ENCODE peak calls at places on chromosome 2, in seven cellular contexts. One of them, this sample, is unnamed.

GRCh38 chr2:66574701-66575624 is 140.0 kb downstream of the MEIS1 start:
- DNase-seq in neuronal stem cell: peak; percentile 87
- DNase-seq in mesendoderm: peak; percentile 95
- DNase-seq in H9: peak; percentile 79
- DNase-seq in IMR-90: peak; percentile 91
- DNase-seq in trophoblast cell: peak; percentile 54
- DNase-seq in mesenchymal stem cell: peak; percentile 94
- DNase-seq in this sample: peak; percentile 64

GRCh38 chr2:207792244-207792785 is 22.6 kb upstream of the FZD5 start:
- DNase-seq in neuronal stem cell: no peak
- DNase-seq in mesendoderm: peak; percentile 85
- DNase-seq in H9: peak; percentile 72
- DNase-seq in IMR-90: peak; percentile 66
- DNase-seq in trophoblast cell: peak; percentile 58
- DNase-seq in mesenchymal stem cell: peak; percentile 70
- DNase-seq in this sample: no peak

GRCh38 chr2:79621755-79622154 is 108.9 kb downstream of the CTNNA2 start:
- DNase-seq in neuronal stem cell: no peak
- DNase-seq in mesendoderm: no peak
- DNase-seq in H9: no peak
- DNase-seq in IMR-90: no peak
- DNase-seq in trophoblast cell: no peak
- DNase-seq in mesenchymal stem cell: no peak
- DNase-seq in this sample: no peak

GRCh38 chr2:174024524-174025270 is 59.5 kb upstream of the SP3 start:
- DNase-seq in neuronal stem cell: no peak
- DNase-seq in mesendoderm: peak; percentile 73
- DNase-seq in H9: no peak
- DNase-seq in IMR-90: peak; percentile 80
- DNase-seq in trophoblast cell: no peak
- DNase-seq in mesenchymal stem cell: peak; percentile 91
- DNase-seq in this sample: no peak

GRCh38 chr2:23867449-23867848 is 59.5 kb downstream of the ATAD2B start:
- DNase-seq in neuronal stem cell: no peak
- DNase-seq in mesendoderm: no peak
- DNase-seq in H9: no peak
- DNase-seq in IMR-90: no peak
- DNase-seq in trophoblast cell: no peak
- DNase-seq in mesenchymal stem cell: no peak
- DNase-seq in this sample: no peak

GRCh38 chr2:214232266-214232665 is 178.6 kb upstream of the VWC2L start:
- DNase-seq in neuronal stem cell: no peak
- DNase-seq in mesendoderm: no peak
- DNase-seq in H9: no peak
- DNase-seq in IMR-90: peak; percentile 11
- DNase-seq in trophoblast cell: peak; percentile 1
- DNase-seq in mesenchymal stem cell: no peak
- DNase-seq in this sample: no peak

GRCh38 chr2:241878007-241878970 is 8.8 kb downstream of the RTP5 start:
- DNase-seq in neuronal stem cell: peak; percentile 72
- DNase-seq in mesendoderm: peak; percentile 83
- DNase-seq in H9: peak; percentile 75
- DNase-seq in IMR-90: peak; percentile 54
- DNase-seq in trophoblast cell: peak; percentile 71
- DNase-seq in mesenchymal stem cell: peak; percentile 74
- DNase-seq in this sample: peak; percentile 25

GRCh38 chr2:70541481-70542020 is 12.1 kb downstream of the TGFA start:
- DNase-seq in neuronal stem cell: no peak
- DNase-seq in mesendoderm: no peak
- DNase-seq in H9: no peak
- DNase-seq in IMR-90: no peak
- DNase-seq in trophoblast cell: peak; percentile 28
- DNase-seq in mesenchymal stem cell: no peak
- DNase-seq in this sample: no peak

GRCh38 chr2:30026091-30027055 is 105.0 kb upstream of the ALK start:
- DNase-seq in neuronal stem cell: peak; percentile 35
- DNase-seq in mesendoderm: peak; percentile 52
- DNase-seq in H9: peak; percentile 69
- DNase-seq in IMR-90: peak; percentile 22
- DNase-seq in trophoblast cell: peak; percentile 98
- DNase-seq in mesenchymal stem cell: peak; percentile 2
- DNase-seq in this sample: peak; percentile 74

GRCh38 chr2:170812716-170813585 is 3.7 kb upstream of the GAD1 start:
- DNase-seq in neuronal stem cell: peak; percentile 84
- DNase-seq in mesendoderm: peak; percentile 95
- DNase-seq in H9: peak; percentile 44
- DNase-seq in IMR-90: peak; percentile 84
- DNase-seq in trophoblast cell: peak; percentile 94
- DNase-seq in mesenchymal stem cell: peak; percentile 80
- DNase-seq in this sample: no peak

GRCh38 chr2:86633094-86633740 is 9.6 kb upstream of the RNF103 start:
- DNase-seq in neuronal stem cell: no peak
- DNase-seq in mesendoderm: no peak
- DNase-seq in H9: no peak
- DNase-seq in IMR-90: no peak
- DNase-seq in trophoblast cell: no peak
- DNase-seq in mesenchymal stem cell: no peak
- DNase-seq in this sample: no peak

GRCh38 chr2:131130298-131130596 is 25.1 kb downstream of the PLEKHB2 start:
- DNase-seq in neuronal stem cell: no peak
- DNase-seq in mesendoderm: no peak
- DNase-seq in H9: no peak
- DNase-seq in IMR-90: no peak
- DNase-seq in trophoblast cell: no peak
- DNase-seq in mesenchymal stem cell: no peak
- DNase-seq in this sample: no peak

GRCh38 chr2:196191541-196191940 is 20.2 kb upstream of the STK17B start:
- DNase-seq in neuronal stem cell: no peak
- DNase-seq in mesendoderm: no peak
- DNase-seq in H9: no peak
- DNase-seq in IMR-90: no peak
- DNase-seq in trophoblast cell: no peak
- DNase-seq in mesenchymal stem cell: peak; percentile 21
- DNase-seq in this sample: no peak
- H4K8ac ChIP-seq in neuronal stem cell: no peak overlapping the region
- H4K8ac ChIP-seq in mesendoderm: no peak overlapping the region
- H4K8ac ChIP-seq in H9: no peak overlapping the region
- H4K8ac ChIP-seq in IMR-90: no peak overlapping the region
- H4K8ac ChIP-seq in trophoblast cell: no peak overlapping the region
- H4K8ac ChIP-seq in mesenchymal stem cell: no peak overlapping the region
- H4K8ac ChIP-seq in this sample: no peak overlapping the region

GRCh38 chr2:100451734-100452133 is 18.5 kb upstream of the NMS start:
- DNase-seq in neuronal stem cell: no peak
- DNase-seq in mesendoderm: no peak
- DNase-seq in H9: no peak
- DNase-seq in IMR-90: no peak
- DNase-seq in trophoblast cell: no peak
- DNase-seq in mesenchymal stem cell: no peak
- DNase-seq in this sample: no peak

GRCh38 chr2:100453853-100454252 is 16.4 kb upstream of the NMS start:
- DNase-seq in neuronal stem cell: no peak
- DNase-seq in mesendoderm: no peak
- DNase-seq in H9: no peak
- DNase-seq in IMR-90: no peak
- DNase-seq in trophoblast cell: no peak
- DNase-seq in mesenchymal stem cell: no peak
- DNase-seq in this sample: no peak
- H4K8ac ChIP-seq in neuronal stem cell: no peak overlapping the region
- H4K8ac ChIP-seq in mesendoderm: no peak overlapping the region
- H4K8ac ChIP-seq in H9: no peak overlapping the region
- H4K8ac ChIP-seq in IMR-90: no peak overlapping the region
- H4K8ac ChIP-seq in trophoblast cell: no peak overlapping the region
- H4K8ac ChIP-seq in mesenchymal stem cell: no peak overlapping the region
- H4K8ac ChIP-seq in this sample: no peak overlapping the region

GRCh38 chr2:26737221-26737620 is 26.9 kb upstream of the SLC35F6 start:
- DNase-seq in neuronal stem cell: no peak
- DNase-seq in mesendoderm: peak; percentile 54
- DNase-seq in H9: no peak
- DNase-seq in IMR-90: no peak
- DNase-seq in trophoblast cell: no peak
- DNase-seq in mesenchymal stem cell: no peak
- DNase-seq in this sample: no peak
- H4K8ac ChIP-seq in neuronal stem cell: no peak overlapping the region
- H4K8ac ChIP-seq in mesendoderm: no peak overlapping the region
- H4K8ac ChIP-seq in H9: no peak overlapping the region
- H4K8ac ChIP-seq in IMR-90: no peak overlapping the region
- H4K8ac ChIP-seq in trophoblast cell: no peak overlapping the region
- H4K8ac ChIP-seq in mesenchymal stem cell: no peak overlapping the region
- H4K8ac ChIP-seq in this sample: no peak overlapping the region

DNA sequence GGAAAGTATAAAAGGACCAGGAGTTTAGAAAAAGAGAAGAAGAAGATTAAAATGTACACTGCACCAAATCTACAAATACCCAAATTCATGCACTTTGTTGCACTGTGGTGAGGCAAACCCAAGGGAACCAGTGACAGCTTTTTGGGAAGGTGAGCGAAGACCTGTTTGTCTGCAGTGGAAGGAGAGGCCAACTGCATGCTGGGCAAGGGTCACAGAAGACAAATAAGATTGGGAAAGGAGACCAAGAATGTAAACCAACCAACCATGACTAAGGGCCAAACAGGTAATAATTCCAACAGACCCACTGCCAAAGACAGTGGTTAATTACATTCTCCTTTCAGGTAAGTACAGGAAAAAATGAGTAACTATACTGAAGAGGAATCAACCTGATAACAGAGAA is 202.8 kb downstream of the STK39 start:
- DNase-seq in neuronal stem cell: no peak
- DNase-seq in mesendoderm: no peak
- DNase-seq in H9: no peak
- DNase-seq in IMR-90: no peak
- DNase-seq in trophoblast cell: peak; percentile 10
- DNase-seq in mesenchymal stem cell: no peak
- DNase-seq in this sample: no peak
- H4K8ac ChIP-seq in neuronal stem cell: no peak overlapping the region
- H4K8ac ChIP-seq in mesendoderm: no peak overlapping the region
- H4K8ac ChIP-seq in H9: no peak overlapping the region
- H4K8ac ChIP-seq in IMR-90: no peak overlapping the region
- H4K8ac ChIP-seq in trophoblast cell: no peak overlapping the region
- H4K8ac ChIP-seq in mesenchymal stem cell: no peak overlapping the region
- H4K8ac ChIP-seq in this sample: no peak overlapping the region

This sample was measured in H1.